ENCODE peak calls at places on chromosomes 12 and 14, in eight cellular contexts. One of them, this sample, is unnamed.

GRCh38 chr12:30286345-30286926 is 409.2 kb downstream of the IPO8 start:
- DNase-seq in fibroblast of pulmonary artery: peak
- DNase-seq in ACHN: peak
- DNase-seq in nucleus accumbens: no peak
- DNase-seq in HT1080: peak
- DNase-seq in WTC11: no peak
- DNase-seq in K562: no peak
- DNase-seq in NCI-H1417: no peak
- DNase-seq in this sample: peak

GRCh38 chr14:22614240-22614799 is 16.2 kb downstream of the ABHD4 start:
- DNase-seq in fibroblast of pulmonary artery: peak
- DNase-seq in ACHN: peak
- DNase-seq in K562: no peak
- DNase-seq in HT1080: peak
- DNase-seq in NCI-H1417: no peak
- DNase-seq in WTC11: no peak
- DNase-seq in nucleus accumbens: no peak
- DNase-seq in this sample: peak

GRCh38 chr12:25436206-25436912 is 116.7 kb downstream of the LMNTD1 start:
- DNase-seq in HT1080: peak
- DNase-seq in ACHN: peak
- DNase-seq in nucleus accumbens: peak
- DNase-seq in WTC11: no peak
- DNase-seq in fibroblast of pulmonary artery: peak
- DNase-seq in NCI-H1417: peak
- DNase-seq in K562: peak
- DNase-seq in this sample: peak

GRCh38 chr12:27861428-27862167 is 81.6 kb upstream of the MANSC4 start:
- DNase-seq in WTC11: no peak
- DNase-seq in HT1080: no peak
- DNase-seq in nucleus accumbens: no peak
- DNase-seq in ACHN: no peak
- DNase-seq in fibroblast of pulmonary artery: peak
- DNase-seq in K562: no peak
- DNase-seq in NCI-H1417: no peak
- DNase-seq in this sample: peak

GRCh38 chr14:96617635-96618034 is 115.5 kb downstream of the PAPOLA start:
- DNase-seq in fibroblast of pulmonary artery: no peak
- DNase-seq in ACHN: no peak
- DNase-seq in K562: peak
- DNase-seq in nucleus accumbens: no peak
- DNase-seq in NCI-H1417: no peak
- DNase-seq in WTC11: no peak
- DNase-seq in HT1080: no peak
- DNase-seq in this sample: no peak

GRCh38 chr14:98955741-98956070 is 316.3 kb downstream of the BCL11B start:
- DNase-seq in WTC11: no peak
- DNase-seq in NCI-H1417: no peak
- DNase-seq in nucleus accumbens: no peak
- DNase-seq in HT1080: no peak
- DNase-seq in K562: no peak
- DNase-seq in fibroblast of pulmonary artery: no peak
- DNase-seq in ACHN: no peak
- DNase-seq in this sample: no peak

GRCh38 chr12:52037248-52037861 is 13.9 kb upstream of the NR4A1 start:
- DNase-seq in ACHN: peak
- DNase-seq in WTC11: peak
- DNase-seq in K562: peak
- DNase-seq in NCI-H1417: peak
- DNase-seq in HT1080: no peak
- DNase-seq in fibroblast of pulmonary artery: peak
- DNase-seq in nucleus accumbens: no peak
- DNase-seq in this sample: peak

GRCh38 chr14:105180598-105181528 is at the start of gene NUDT14:
- DNase-seq in nucleus accumbens: peak
- DNase-seq in HT1080: peak
- DNase-seq in fibroblast of pulmonary artery: peak
- DNase-seq in WTC11: peak
- DNase-seq in ACHN: peak
- DNase-seq in NCI-H1417: peak
- DNase-seq in K562: peak
- DNase-seq in this sample: peak

GRCh38 chr12:127162902-127163301 is 1104.1 kb upstream of the TMEM132C start:
- DNase-seq in HT1080: peak
- DNase-seq in K562: peak
- DNase-seq in WTC11: no peak
- DNase-seq in fibroblast of pulmonary artery: peak
- DNase-seq in ACHN: peak
- DNase-seq in nucleus accumbens: no peak
- DNase-seq in NCI-H1417: no peak
- DNase-seq in this sample: peak

GRCh38 chr12:45192041-45192695 is 23.7 kb upstream of the ANO6 start:
- DNase-seq in nucleus accumbens: no peak
- DNase-seq in HT1080: peak
- DNase-seq in NCI-H1417: no peak
- DNase-seq in K562: peak
- DNase-seq in fibroblast of pulmonary artery: peak
- DNase-seq in WTC11: no peak
- DNase-seq in ACHN: peak
- DNase-seq in this sample: peak

GRCh38 chr12:77888611-77889010 is 57.9 kb downstream of the NAV3 start:
- DNase-seq in ACHN: peak
- DNase-seq in WTC11: no peak
- DNase-seq in HT1080: peak
- DNase-seq in NCI-H1417: no peak
- DNase-seq in nucleus accumbens: no peak
- DNase-seq in fibroblast of pulmonary artery: peak
- DNase-seq in K562: no peak
- DNase-seq in this sample: peak

GRCh38 chr14:97946291-97946690 is 1149.1 kb downstream of the VRK1 start:
- DNase-seq in ACHN: no peak
- DNase-seq in K562: no peak
- DNase-seq in nucleus accumbens: no peak
- DNase-seq in fibroblast of pulmonary artery: no peak
- DNase-seq in WTC11: peak
- DNase-seq in NCI-H1417: no peak
- DNase-seq in HT1080: no peak
- DNase-seq in this sample: no peak

GRCh38 chr12:130651188-130651587 is 64.9 kb downstream of the RIMBP2 start:
- DNase-seq in nucleus accumbens: no peak
- DNase-seq in K562: no peak
- DNase-seq in WTC11: no peak
- DNase-seq in ACHN: no peak
- DNase-seq in NCI-H1417: no peak
- DNase-seq in fibroblast of pulmonary artery: no peak
- DNase-seq in HT1080: no peak
- DNase-seq in this sample: no peak

GRCh38 chr12:62843714-62844113 is 91.2 kb downstream of the PPM1H start:
- DNase-seq in fibroblast of pulmonary artery: no peak
- DNase-seq in WTC11: no peak
- DNase-seq in HT1080: no peak
- DNase-seq in nucleus accumbens: no peak
- DNase-seq in K562: no peak
- DNase-seq in NCI-H1417: no peak
- DNase-seq in ACHN: no peak
- DNase-seq in this sample: no peak

GRCh38 chr14:37594238-37594915 is 672 bp downstream of the FOXA1 start:
- DNase-seq in ACHN: peak
- DNase-seq in nucleus accumbens: no peak
- DNase-seq in K562: peak
- DNase-seq in fibroblast of pulmonary artery: peak
- DNase-seq in WTC11: peak
- DNase-seq in HT1080: peak
- DNase-seq in NCI-H1417: peak
- DNase-seq in this sample: peak

GRCh38 chr12:132606466-132606865 is 3.9 kb downstream of the LRCOL1 start:
- DNase-seq in WTC11: no peak
- DNase-seq in K562: no peak
- DNase-seq in nucleus accumbens: no peak
- DNase-seq in NCI-H1417: no peak
- DNase-seq in fibroblast of pulmonary artery: no peak
- DNase-seq in HT1080: no peak
- DNase-seq in ACHN: no peak
- DNase-seq in this sample: no peak

GRCh38 chr14:71372411-71372838 is 465.2 kb downstream of the PCNX1 start:
- DNase-seq in WTC11: no peak
- DNase-seq in ACHN: peak
- DNase-seq in NCI-H1417: no peak
- DNase-seq in K562: no peak
- DNase-seq in nucleus accumbens: no peak
- DNase-seq in HT1080: peak
- DNase-seq in fibroblast of pulmonary artery: peak
- DNase-seq in this sample: peak

GRCh38 chr12:53427905-53428594 is 4.4 kb downstream of the AMHR2 start:
- DNase-seq in NCI-H1417: no peak
- DNase-seq in K562: no peak
- DNase-seq in nucleus accumbens: no peak
- DNase-seq in ACHN: peak
- DNase-seq in fibroblast of pulmonary artery: peak
- DNase-seq in WTC11: no peak
- DNase-seq in HT1080: peak
- DNase-seq in this sample: peak

GRCh38 chr14:54782803-54783659 is 119.6 kb downstream of the GCH1 start:
- DNase-seq in nucleus accumbens: no peak
- DNase-seq in K562: no peak
- DNase-seq in NCI-H1417: no peak
- DNase-seq in ACHN: no peak
- DNase-seq in fibroblast of pulmonary artery: no peak
- DNase-seq in WTC11: peak
- DNase-seq in HT1080: no peak
- DNase-seq in this sample: no peak

GRCh38 chr12:102438823-102439205 is 41.5 kb downstream of the IGF1 start:
- DNase-seq in NCI-H1417: no peak
- DNase-seq in nucleus accumbens: no peak
- DNase-seq in HT1080: no peak
- DNase-seq in WTC11: no peak
- DNase-seq in K562: no peak
- DNase-seq in fibroblast of pulmonary artery: no peak
- DNase-seq in ACHN: no peak
- DNase-seq in this sample: no peak

GRCh38 chr12:77382096-77382742 is 316.9 kb upstream of the E2F7 start:
- DNase-seq in fibroblast of pulmonary artery: peak
- DNase-seq in nucleus accumbens: no peak
- DNase-seq in WTC11: no peak
- DNase-seq in K562: no peak
- DNase-seq in HT1080: no peak
- DNase-seq in ACHN: no peak
- DNase-seq in NCI-H1417: no peak
- DNase-seq in this sample: peak

GRCh38 chr12:67966560-67966959 is 22.7 kb upstream of the IFNG-AS1 start:
- DNase-seq in K562: no peak
- DNase-seq in fibroblast of pulmonary artery: no peak
- DNase-seq in ACHN: no peak
- DNase-seq in HT1080: no peak
- DNase-seq in nucleus accumbens: no peak
- DNase-seq in WTC11: no peak
- DNase-seq in NCI-H1417: no peak
- DNase-seq in this sample: no peak

GRCh38 chr14:24630872-24631477 is 3.0 kb downstream of the GZMB start:
- DNase-seq in fibroblast of pulmonary artery: peak
- DNase-seq in nucleus accumbens: no peak
- DNase-seq in K562: no peak
- DNase-seq in ACHN: no peak
- DNase-seq in WTC11: no peak
- DNase-seq in HT1080: peak
- DNase-seq in NCI-H1417: no peak
- DNase-seq in this sample: no peak

GRCh38 chr12:828726-829395 is 76.5 kb downstream of the WNK1 start:
- DNase-seq in K562: no peak
- DNase-seq in NCI-H1417: no peak
- DNase-seq in WTC11: no peak
- DNase-seq in fibroblast of pulmonary artery: peak
- DNase-seq in ACHN: no peak
- DNase-seq in HT1080: no peak
- DNase-seq in nucleus accumbens: no peak
- DNase-seq in this sample: no peak

GRCh38 chr14:103014466-103015319 is 42.7 kb downstream of the CDC42BPB start:
- DNase-seq in nucleus accumbens: no peak
- DNase-seq in ACHN: no peak
- DNase-seq in HT1080: peak
- DNase-seq in WTC11: no peak
- DNase-seq in K562: no peak
- DNase-seq in NCI-H1417: peak
- DNase-seq in fibroblast of pulmonary artery: peak
- DNase-seq in this sample: peak

GRCh38 chr12:26633591-26634210 is 199.3 kb downstream of the ITPR2 start:
- DNase-seq in ACHN: peak
- DNase-seq in WTC11: no peak
- DNase-seq in NCI-H1417: no peak
- DNase-seq in nucleus accumbens: peak
- DNase-seq in K562: no peak
- DNase-seq in fibroblast of pulmonary artery: peak
- DNase-seq in HT1080: no peak
- DNase-seq in this sample: peak

GRCh38 chr12:8127138-8127537 is 3.7 kb downstream of the CLEC4A start:
- DNase-seq in WTC11: no peak
- DNase-seq in ACHN: no peak
- DNase-seq in NCI-H1417: no peak
- DNase-seq in fibroblast of pulmonary artery: no peak
- DNase-seq in HT1080: no peak
- DNase-seq in nucleus accumbens: no peak
- DNase-seq in K562: no peak
- DNase-seq in this sample: no peak

GRCh38 chr12:119171691-119172090 is 7.0 kb upstream of the HSPB8 start:
- DNase-seq in ACHN: no peak
- DNase-seq in HT1080: no peak
- DNase-seq in fibroblast of pulmonary artery: no peak
- DNase-seq in NCI-H1417: no peak
- DNase-seq in K562: no peak
- DNase-seq in WTC11: no peak
- DNase-seq in nucleus accumbens: no peak
- DNase-seq in this sample: no peak

GRCh38 chr12:117228239-117228638 is 38.0 kb upstream of the FBXO21 start:
- DNase-seq in HT1080: peak
- DNase-seq in WTC11: no peak
- DNase-seq in NCI-H1417: no peak
- DNase-seq in nucleus accumbens: peak
- DNase-seq in fibroblast of pulmonary artery: no peak
- DNase-seq in ACHN: no peak
- DNase-seq in K562: no peak
- DNase-seq in this sample: no peak

GRCh38 chr14:74867673-74868072 is 8.3 kb downstream of the PROX2 start:
- DNase-seq in ACHN: no peak
- DNase-seq in nucleus accumbens: peak
- DNase-seq in K562: no peak
- DNase-seq in fibroblast of pulmonary artery: peak
- DNase-seq in HT1080: no peak
- DNase-seq in WTC11: no peak
- DNase-seq in NCI-H1417: no peak
- DNase-seq in this sample: no peak

GRCh38 chr12:71780207-71780822 is 25.7 kb downstream of the RAB21 start:
- DNase-seq in HT1080: peak
- DNase-seq in nucleus accumbens: peak
- DNase-seq in ACHN: peak
- DNase-seq in K562: peak
- DNase-seq in NCI-H1417: peak
- DNase-seq in WTC11: no peak
- DNase-seq in fibroblast of pulmonary artery: peak
- DNase-seq in this sample: peak

GRCh38 chr14:74917646-74918081 is 5.4 kb downstream of the RPS6KL1 start:
- DNase-seq in fibroblast of pulmonary artery: peak
- DNase-seq in HT1080: no peak
- DNase-seq in WTC11: no peak
- DNase-seq in NCI-H1417: no peak
- DNase-seq in ACHN: no peak
- DNase-seq in nucleus accumbens: no peak
- DNase-seq in K562: no peak
- DNase-seq in this sample: no peak

GRCh38 chr12:124617615-124618014 is 50.2 kb upstream of the NCOR2 start:
- DNase-seq in K562: peak
- DNase-seq in WTC11: no peak
- DNase-seq in NCI-H1417: peak
- DNase-seq in HT1080: no peak
- DNase-seq in fibroblast of pulmonary artery: no peak
- DNase-seq in ACHN: no peak
- DNase-seq in nucleus accumbens: peak
- DNase-seq in this sample: no peak

This sample was measured in HCEC 1CT.